ENCODE peak calls at places on chromosomes 3 and 15, in ten cellular contexts. T is activated CD8-positive, alpha-beta T cell treated with anti-CD3 and anti-CD28 coated beads for 36 hours; R is GM20000; O is adrenal gland; N is HFF-Myc; S is mesothelial cell of epicardium; A is psoas muscle; M is A549; K is GM23338; H is lower lobe of right lung. F is an unnamed sample.

GRCh38 chr3:72630614-72631344 is 217.5 kb downstream of the SHQ1 start:
- DNase-seq in O (no peak), M (no peak), N (no peak), H (no peak), S (no peak), K (no peak), A (no peak), T (no peak), R (no peak), F (no peak)

GRCh38 chr3:65619391-65620298 is 419.1 kb downstream of the MAGI1 start:
- DNase-seq in S (no peak), A (no peak), K (peak; percentile 52), O (no peak), H (no peak), T (no peak), M (no peak), R (no peak), N (peak; percentile 25), F (peak; percentile 37)

GRCh38 chr3:64684715-64685261 is 3.0 kb downstream of the ADAMTS9 start:
- DNase-seq in T (no peak), A (peak; percentile 70), N (no peak), M (no peak), O (peak; percentile 68), K (peak; percentile 60), S (peak; percentile 51), R (no peak), H (peak; percentile 54), F (peak; percentile 18)

GRCh38 chr3:73813291-73813977 is 188.7 kb upstream of the PDZRN3 start:
- DNase-seq in H (no peak), O (no peak), S (peak; percentile 51), M (no peak), R (no peak), T (no peak), A (no peak), N (no peak), K (no peak), F (no peak)

GRCh38 chr3:24763421-24763820 is 268.8 kb upstream of the THRB start:
- DNase-seq in R (no peak), H (no peak), K (no peak), S (no peak), M (no peak), O (no peak), T (no peak), N (no peak), A (no peak), F (no peak)

GRCh38 chr3:28290863-28291300 is 49.5 kb downstream of the CMC1 start:
- DNase-seq in K (no peak), T (no peak), M (no peak), A (no peak), R (no peak), O (no peak), N (no peak), H (no peak), S (no peak), F (no peak)

GRCh38 chr3:174329321-174329720 is 529.8 kb upstream of the NAALADL2 start:
- DNase-seq in O (no peak), N (no peak), A (no peak), M (no peak), H (no peak), S (no peak), T (no peak), K (no peak), R (no peak), F (no peak)

GRCh38 chr3:48715179-48715800 is 1.7 kb downstream of the IP6K2 start:
- DNase-seq in M (peak; percentile 30), S (no peak), K (peak; percentile 47), T (no peak), O (peak; percentile 63), H (no peak), A (no peak), R (no peak), N (no peak), F (no peak)

GRCh38 chr15:33013827-33014445 is 180.6 kb downstream of the FMN1 start:
- DNase-seq in T (no peak), H (no peak), M (peak; percentile 81), K (no peak), A (no peak), R (no peak), N (no peak), O (no peak), S (no peak), F (no peak)

GRCh38 chr3:195828762-195829161 is 17.0 kb upstream of the MUC4 start:
- DNase-seq in N (no peak), M (no peak), S (no peak), O (no peak), K (no peak), T (no peak), R (no peak), A (peak; percentile 40), H (no peak), F (no peak)

GRCh38 chr15:48877630-48878595 is at the start of gene EID1:
- DNase-seq in S (peak; percentile 94), M (peak; percentile 93), N (peak; percentile 85), K (peak; percentile 96), T (peak; percentile 96), H (peak; percentile 94), A (peak; percentile 95), R (peak; percentile 86), O (peak; percentile 94), F (peak; percentile 91)
- TF ChIP-seq CTCF in S (no peak), M (no peak), N (no peak), K (no peak), T (no peak), H (no peak), A (no peak), R (no peak), O (no peak), F (no peak)

GRCh38 chr15:48974865-48975264 is 11.1 kb upstream of the SHC4 start:
- DNase-seq in K (peak; percentile 61), M (peak; percentile 14), T (no peak), O (no peak), R (no peak), A (no peak), H (no peak), N (no peak), S (no peak), F (no peak)
- TF ChIP-seq CTCF in K (no peak), M (no peak), T (no peak), O (no peak), R (no peak), A (no peak), H (no peak), N (no peak), S (no peak), F (no peak)

DNA sequence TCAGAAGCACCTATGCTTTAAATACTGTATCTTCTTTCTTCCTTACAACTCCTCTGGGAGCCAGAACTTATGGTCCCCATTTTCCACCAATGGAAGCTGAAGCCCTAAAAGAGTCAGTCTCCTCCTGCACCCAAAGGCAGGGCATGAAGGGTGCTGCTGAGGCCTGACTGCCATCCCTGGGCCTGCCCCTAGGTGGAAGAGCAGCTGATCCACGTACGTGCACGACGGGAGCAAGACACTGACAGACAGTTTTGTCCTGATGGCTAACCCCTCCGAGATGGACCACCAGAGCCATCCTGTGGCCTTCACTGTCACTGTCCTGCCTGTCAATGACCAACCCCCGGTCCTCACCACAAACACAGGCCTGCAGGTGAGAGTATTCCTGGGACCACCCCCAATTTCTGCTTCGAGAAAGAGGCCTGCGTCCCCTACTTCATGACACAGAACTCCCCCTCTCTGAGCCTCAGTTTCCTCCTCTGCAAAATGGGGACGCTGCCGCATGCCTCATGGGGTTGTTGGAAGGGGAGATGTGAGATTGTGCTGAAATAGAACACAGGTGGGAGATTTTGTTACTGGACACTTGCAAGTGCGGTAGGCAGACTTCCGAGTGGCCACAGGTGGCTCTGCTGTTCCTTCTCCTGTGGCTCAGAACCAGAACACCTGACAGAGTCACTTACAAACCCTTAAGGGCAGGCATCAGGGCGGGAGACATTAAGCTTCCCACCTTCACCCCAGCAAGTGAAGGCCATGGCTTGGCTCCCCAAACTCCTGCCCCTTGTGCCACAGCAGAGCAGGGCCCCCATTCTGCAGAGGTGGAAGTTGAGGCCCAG is 175.4 kb downstream of the TBC1D2B start:
- DNase-seq in K (peak; percentile 37), A (peak; percentile 23), M (peak; percentile 49), O (no peak), N (no peak), R (no peak), S (no peak), H (peak; percentile 23), T (no peak), F (no peak)
- TF ChIP-seq CTCF in K (peak; percentile 21), A (no peak), M (no peak), O (no peak), N (peak; percentile 23), R (no peak), S (peak; percentile 44), H (no peak), T (no peak), F (no peak)

GRCh38 chr3:138329127-138329983 is at the start of gene NME9:
- DNase-seq in S (peak; percentile 84), O (peak; percentile 94), N (no peak), H (peak; percentile 94), K (peak; percentile 98), M (peak; percentile 87), A (peak; percentile 92), R (peak; percentile 82), T (peak; percentile 94), F (peak; percentile 94)
- TF ChIP-seq CTCF in S (no peak), O (peak; percentile 58), N (peak; percentile 72), H (peak; percentile 62), K (peak; percentile 82), M (peak; percentile 48), A (peak; percentile 62), R (peak; percentile 72), T (peak; percentile 57), F (no peak)